ENCODE peak calls at places on chromosomes 6 and 20, in four cellular contexts. Y is HFFc6, X is DND-41, B is heart right ventricle. N is an unnamed sample.

GRCh38 chr6:11039040-11039439 is 5.1 kb downstream of the ELOVL2 start:
- DNase-seq in Y (no peak), X (no peak), B (no peak), N (no peak)

GRCh38 chr6:2119275-2119674 is 126.1 kb downstream of the GMDS start:
- DNase-seq in Y (no peak), X (no peak), B (no peak), N (no peak)

GRCh38 chr6:2231438-2231837 is 14.0 kb downstream of the GMDS start:
- DNase-seq in Y (no peak), X (no peak), B (no peak), N (no peak)

GRCh38 chr6:27893836-27894807 is 18.1 kb downstream of the OR2B2 start:
- DNase-seq in Y (peak), X (peak), B (peak), N (peak)

GRCh38 chr6:83310046-83310445 is 116.9 kb downstream of the RWDD2A start:
- DNase-seq in Y (no peak), X (no peak), B (no peak), N (no peak)

GRCh38 chr6:79712616-79713015 is 81.5 kb downstream of the SH3BGRL2 start:
- DNase-seq in Y (no peak), X (no peak), B (no peak), N (no peak)

GRCh38 chr6:3987576-3987975 is 91.4 kb downstream of the FAM217A start:
- DNase-seq in Y (no peak), X (no peak), B (no peak), N (no peak)

GRCh38 chr6:49462071-49462470 is 982 bp downstream of the MMUT start:
- DNase-seq in Y (no peak), X (no peak), B (no peak), N (no peak)

DNA sequence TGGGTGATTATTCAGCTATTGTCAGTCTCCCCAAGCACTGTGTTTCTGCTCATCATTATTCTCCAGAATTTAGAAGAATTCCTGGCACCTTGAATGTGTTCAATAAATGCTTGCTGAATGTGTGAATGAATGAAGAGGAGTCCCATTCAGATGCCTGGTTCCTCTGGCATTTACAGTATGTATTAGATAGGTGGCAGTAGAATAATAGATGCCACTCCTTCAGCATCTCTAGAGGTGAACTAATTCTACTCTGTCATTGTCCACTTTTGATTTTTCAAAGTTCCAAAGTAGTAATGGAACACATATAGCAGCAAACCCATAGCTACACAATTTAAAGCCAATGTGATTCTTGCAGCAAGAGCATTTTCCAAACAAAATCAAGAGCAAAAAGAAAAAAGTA is 118.9 kb upstream of the CEP162 start:
- DNase-seq in Y (no peak), X (no peak), B (no peak), N (no peak)
- TF ChIP-seq CTCF in Y (peak), X (peak), B (no peak), N (no peak)

DNA sequence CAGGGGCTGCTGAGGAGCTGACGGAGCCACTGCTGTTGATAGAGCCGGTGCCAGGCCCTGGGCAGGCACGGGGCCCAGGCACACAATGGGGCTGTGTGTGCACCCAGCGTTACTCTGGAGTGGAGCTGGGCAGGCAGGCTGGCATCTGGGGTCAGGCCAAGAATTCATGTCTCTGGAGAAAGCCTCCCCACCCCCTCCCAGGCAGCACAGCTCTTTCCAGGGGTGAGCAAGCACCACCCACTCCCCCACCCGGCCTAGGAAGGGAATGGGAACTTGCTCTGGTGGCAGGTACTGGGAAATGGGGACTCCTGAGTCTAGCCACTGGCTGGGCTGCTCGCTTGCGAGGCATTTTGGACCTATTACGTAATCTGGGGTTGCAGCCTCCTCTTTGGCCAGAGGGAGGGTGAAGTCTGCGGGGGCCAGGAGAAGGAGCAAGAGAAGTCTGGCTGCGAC is 22.7 kb downstream of the TFEB start:
- DNase-seq in Y (peak), X (no peak), B (peak), N (no peak)
- TF ChIP-seq CTCF in Y (peak), X (no peak), B (no peak), N (peak)

GRCh38 chr20:54984104-54984448 is 508.7 kb downstream of the DOK5 start:
- DNase-seq in Y (no peak), X (no peak), B (no peak), N (no peak)

GRCh38 chr20:54985100-54985499 is 509.7 kb downstream of the DOK5 start:
- DNase-seq in Y (no peak), X (no peak), B (no peak), N (no peak)

GRCh38 chr20:54981181-54981580 is 505.8 kb downstream of the DOK5 start:
- DNase-seq in Y (no peak), X (no peak), B (no peak), N (no peak)

GRCh38 chr20:54980321-54980960 is 505.0 kb downstream of the DOK5 start:
- DNase-seq in Y (no peak), X (no peak), B (no peak), N (no peak)
- TF ChIP-seq CTCF in Y (peak), X (peak), B (peak), N (peak)

GRCh38 chr20:39013662-39014109 is 51.5 kb downstream of the DHX35 start:
- DNase-seq in Y (no peak), X (no peak), B (no peak), N (no peak)
- TF ChIP-seq CTCF in Y (no peak), X (no peak), B (no peak), N (no peak)

DNA sequence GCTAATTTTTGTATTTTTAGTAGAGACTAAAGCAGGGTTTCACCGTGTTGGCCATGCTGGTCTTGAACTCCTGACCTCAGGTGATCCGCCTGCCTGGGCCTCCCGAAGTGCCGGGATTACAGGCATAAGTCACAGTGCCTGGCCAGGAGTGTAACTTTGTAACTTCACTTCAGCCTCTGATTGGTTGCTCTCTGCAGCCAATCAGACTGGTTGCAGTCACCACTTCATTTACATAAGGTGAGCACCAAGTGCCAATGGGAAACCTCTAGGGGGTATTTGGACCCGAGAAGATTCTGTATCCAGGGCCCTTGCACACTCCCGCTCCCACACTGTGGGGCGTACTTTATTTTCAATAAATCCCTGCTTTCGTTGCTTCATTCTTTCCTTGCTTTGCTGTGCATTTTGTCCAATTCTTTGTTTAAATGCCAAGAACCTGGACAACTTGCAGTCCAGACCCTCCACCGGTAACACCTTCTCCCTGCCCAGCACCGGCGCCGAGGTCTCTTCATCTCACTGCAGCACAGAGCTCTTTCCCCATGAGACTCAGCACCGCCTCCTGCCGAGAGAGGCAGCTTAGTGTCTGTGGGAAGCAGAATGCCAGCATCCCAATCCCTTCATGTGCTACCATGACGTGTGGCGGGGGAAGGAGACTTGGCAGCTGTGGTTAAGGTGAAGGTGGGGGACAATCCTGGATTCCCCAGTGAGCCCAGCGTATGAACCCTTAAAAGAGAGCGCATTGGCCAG is 14.0 kb upstream of the MRGBP start:
- DNase-seq in Y (no peak), X (no peak), B (no peak), N (no peak)
- TF ChIP-seq CTCF in Y (no peak), X (no peak), B (no peak), N (no peak)

GRCh38 chr20:37376324-37376723 is 30.4 kb downstream of the SRC start:
- DNase-seq in Y (no peak), X (no peak), B (no peak), N (no peak)

GRCh38 chr20:37378420-37378784 is 32.5 kb downstream of the SRC start:
- DNase-seq in Y (no peak), X (no peak), B (no peak), N (no peak)

GRCh38 chr20:37375227-37375626 is 29.3 kb downstream of the SRC start:
- DNase-seq in Y (no peak), X (no peak), B (no peak), N (no peak)

GRCh38 chr20:37377346-37378081 is 31.6 kb downstream of the SRC start:
- DNase-seq in Y (no peak), X (no peak), B (no peak), N (no peak)

DNA sequence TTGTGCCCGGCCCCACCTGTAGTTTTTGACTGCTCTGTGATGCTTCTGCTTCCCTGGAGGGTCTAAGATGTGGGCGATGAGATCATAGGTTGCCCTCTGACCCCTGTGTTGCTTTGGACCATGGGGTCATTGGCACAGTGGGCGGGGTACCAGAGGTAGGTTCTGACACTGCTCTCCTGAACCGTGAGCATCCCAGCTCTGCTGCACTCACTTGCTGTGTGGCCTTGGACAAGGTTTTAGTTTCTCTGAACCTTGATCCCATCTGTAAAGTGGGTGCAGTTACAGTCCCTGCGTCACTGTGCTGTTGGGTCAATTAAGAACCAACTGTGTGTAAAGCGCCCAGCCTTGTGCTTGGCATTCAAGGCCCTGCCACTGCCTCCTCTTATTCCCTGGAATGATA is 30.9 kb downstream of the SRC start:
- DNase-seq in Y (no peak), X (no peak), B (no peak), N (no peak)
- TF ChIP-seq CTCF in Y (no peak), X (no peak), B (no peak), N (no peak)

GRCh38 chr6:16227048-16227562 is 11.3 kb upstream of the GMPR start:
- DNase-seq in Y (no peak), X (no peak), B (no peak), N (no peak)

GRCh38 chr6:16229710-16230109 is 8.7 kb upstream of the GMPR start:
- DNase-seq in Y (no peak), X (no peak), B (no peak), N (no peak)

GRCh38 chr6:16228043-16228442 is 10.3 kb upstream of the GMPR start:
- DNase-seq in Y (no peak), X (no peak), B (no peak), N (no peak)

GRCh38 chr6:16227605-16228004 is 10.8 kb upstream of the GMPR start:
- DNase-seq in Y (no peak), X (no peak), B (no peak), N (no peak)

DNA sequence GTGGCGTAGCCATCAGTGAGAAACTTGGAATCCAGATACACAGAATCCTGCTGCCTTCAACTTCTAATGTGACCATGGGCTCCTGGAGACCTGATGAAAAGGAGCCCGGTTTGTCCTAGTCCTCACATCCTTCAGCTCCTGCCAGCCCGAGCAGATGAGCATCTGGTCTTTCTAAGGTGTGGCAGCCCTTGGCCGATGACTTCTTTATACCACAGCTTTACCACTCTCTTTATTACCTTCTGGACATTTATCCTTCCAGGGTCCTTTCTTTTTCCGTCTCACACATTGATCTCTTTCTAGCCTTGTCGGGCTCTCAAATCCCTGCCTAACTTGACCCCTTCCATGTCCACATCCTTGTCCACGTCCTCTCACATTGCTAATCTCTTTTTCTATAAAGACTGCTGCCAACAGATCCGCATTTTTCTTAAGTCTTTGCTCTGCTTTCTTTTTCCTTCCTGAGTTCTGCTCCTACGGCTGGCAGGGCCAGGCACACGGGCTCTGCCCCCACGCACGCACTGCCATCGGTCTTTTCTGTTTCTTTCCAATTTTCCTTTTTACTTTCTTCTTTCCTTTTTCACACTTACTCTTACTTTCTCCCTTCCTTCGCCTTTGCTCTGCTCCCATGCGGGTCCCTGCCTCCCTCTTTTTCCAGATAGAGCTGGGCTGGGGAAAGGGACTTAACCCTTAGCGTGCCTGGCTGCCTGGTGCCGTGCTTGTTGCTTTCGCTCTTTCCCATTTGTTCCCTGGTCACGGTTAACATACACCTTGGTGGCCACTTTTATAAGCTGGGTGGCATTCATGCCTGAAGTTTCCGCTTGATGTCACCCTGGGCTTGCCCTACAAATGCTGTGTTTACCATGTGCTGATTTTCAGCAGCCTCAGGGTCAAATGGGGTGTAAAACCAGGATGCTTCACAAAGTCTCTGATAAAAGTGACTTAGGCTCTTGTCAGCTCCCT is 9.4 kb upstream of the GMPR start:
- DNase-seq in Y (no peak), X (no peak), B (no peak), N (no peak)
- TF ChIP-seq CTCF in Y (no peak), X (no peak), B (peak), N (no peak)